ENCODE peak calls at places on chromosomes 2 and 18, in ten cellular contexts. R is NCI-H1092; B is GF-D8; F is activated T-cell treated with anti-CD3 and anti-CD28 coated beads, Interleukin-2, amount 50 U/mL, for 1 hour; X is hepatic stellate cell; N is A172; Y is H54; C is ovary; H is aorta; V is HS-5. W is an unnamed sample.

GRCh38 chr2:195388024-195388423 is 269.0 kb upstream of the SLC39A10 start:
- DNase-seq in R (no peak), B (no peak), F (no peak), X (no peak), N (no peak), Y (no peak), C (no peak), H (no peak), V (no peak), W (no peak)

GRCh38 chr2:50582164-50582563 is 449.8 kb downstream of the NRXN1 start:
- DNase-seq in R (peak; percentile 41), B (no peak), F (no peak), X (no peak), N (no peak), Y (no peak), C (no peak), H (no peak), V (no peak), W (no peak)

GRCh38 chr18:2971741-2972552 is 41.0 kb downstream of the LPIN2 start:
- DNase-seq in R (no peak), B (peak; percentile 61), F (peak; percentile 62), X (peak; percentile 38), N (no peak), Y (no peak), C (no peak), H (peak; percentile 82), V (no peak), W (no peak)

GRCh38 chr2:62871506-62871905 is 166.0 kb downstream of the EHBP1 start:
- DNase-seq in R (no peak), B (no peak), F (no peak), X (no peak), N (no peak), Y (no peak), C (no peak), H (no peak), V (no peak), W (no peak)

GRCh38 chr18:158128-159036 is at the start of gene USP14:
- DNase-seq in R (peak; percentile 88), B (peak; percentile 98), F (peak; percentile 95), X (peak; percentile 95), N (peak; percentile 94), Y (peak; percentile 94), C (peak; percentile 97), H (peak; percentile 98), V (peak; percentile 83), W (peak; percentile 95)

GRCh38 chr2:149363953-149364352 is 33.6 kb downstream of the LYPD6 start:
- DNase-seq in R (no peak), B (no peak), F (no peak), X (no peak), N (peak; percentile 25), Y (no peak), C (no peak), H (no peak), V (no peak), W (no peak)

GRCh38 chr18:63158012-63158631 is 161.4 kb downstream of the BCL2 start:
- DNase-seq in R (no peak), B (no peak), F (peak; percentile 36), X (no peak), N (no peak), Y (no peak), C (no peak), H (no peak), V (no peak), W (no peak)

GRCh38 chr2:69375494-69376353 is 11.3 kb downstream of the GFPT1 start:
- DNase-seq in R (no peak), B (no peak), F (no peak), X (no peak), N (peak; percentile 38), Y (no peak), C (no peak), H (no peak), V (no peak), W (no peak)

GRCh38 chr18:9914584-9915290 is 921 bp downstream of the VAPA start:
- DNase-seq in R (peak; percentile 8), B (peak; percentile 80), F (peak; percentile 81), X (peak; percentile 57), N (peak; percentile 68), Y (peak; percentile 55), C (peak; percentile 82), H (peak; percentile 80), V (no peak), W (peak; percentile 43)

GRCh38 chr2:54949431-54949830 is 100.8 kb downstream of the RTN4 start:
- DNase-seq in R (no peak), B (no peak), F (no peak), X (no peak), N (no peak), Y (no peak), C (no peak), H (no peak), V (no peak), W (no peak)

GRCh38 chr2:200741468-200742202 is 70.1 kb upstream of the BZW1 start:
- DNase-seq in R (no peak), B (no peak), F (no peak), X (no peak), N (no peak), Y (no peak), C (no peak), H (no peak), V (no peak), W (no peak)

GRCh38 chr18:51617167-51617566 is 419.7 kb upstream of the MEX3C start:
- DNase-seq in R (no peak), B (no peak), F (no peak), X (no peak), N (peak; percentile 38), Y (no peak), C (no peak), H (no peak), V (no peak), W (no peak)

GRCh38 chr18:48719988-48720654 is 181.3 kb downstream of the CTIF start:
- DNase-seq in R (no peak), B (no peak), F (no peak), X (peak; percentile 70), N (peak; percentile 47), Y (no peak), C (no peak), H (peak; percentile 62), V (no peak), W (no peak)

GRCh38 chr2:28463893-28464292 is 32.0 kb upstream of the PLB1 start:
- DNase-seq in R (no peak), B (peak; percentile 88), F (no peak), X (no peak), N (no peak), Y (no peak), C (no peak), H (no peak), V (no peak), W (no peak)

GRCh38 chr2:21372654-21373053 is 248.9 kb downstream of the TDRD15 start:
- DNase-seq in R (no peak), B (no peak), F (no peak), X (peak; percentile 17), N (peak; percentile 16), Y (peak; percentile 15), C (no peak), H (no peak), V (no peak), W (no peak)

GRCh38 chr18:58805482-58806187 is 59.0 kb upstream of the ZNF532 start:
- DNase-seq in R (peak; percentile 90), B (no peak), F (no peak), X (no peak), N (no peak), Y (no peak), C (no peak), H (no peak), V (no peak), W (no peak)

GRCh38 chr2:61597300-61598289 is 59.4 kb upstream of the XPO1 start:
- DNase-seq in R (no peak), B (no peak), F (no peak), X (no peak), N (no peak), Y (no peak), C (no peak), H (no peak), V (no peak), W (no peak)

GRCh38 chr18:76410660-76411417 is 84.2 kb downstream of the ZNF516 start:
- DNase-seq in R (no peak), B (peak; percentile 31), F (no peak), X (no peak), N (no peak), Y (no peak), C (no peak), H (no peak), V (no peak), W (no peak)

GRCh38 chr2:236862961-236863728 is 222.5 kb upstream of the COPS8 start:
- DNase-seq in R (no peak), B (no peak), F (no peak), X (no peak), N (no peak), Y (no peak), C (no peak), H (no peak), V (peak; percentile 90), W (no peak)

GRCh38 chr2:24875272-24875671 is 44.8 kb downstream of the ADCY3 start:
- DNase-seq in R (no peak), B (no peak), F (no peak), X (no peak), N (no peak), Y (no peak), C (no peak), H (no peak), V (no peak), W (no peak)

GRCh38 chr2:40202798-40203400 is 249.0 kb downstream of the SLC8A1 start:
- DNase-seq in R (no peak), B (no peak), F (no peak), X (no peak), N (no peak), Y (no peak), C (no peak), H (no peak), V (no peak), W (no peak)

GRCh38 chr18:51196811-51197660 is 445 bp downstream of the MEX3C start:
- DNase-seq in R (no peak), B (peak; percentile 30), F (no peak), X (peak; percentile 63), N (peak; percentile 21), Y (no peak), C (peak; percentile 69), H (peak; percentile 77), V (no peak), W (peak; percentile 29)

GRCh38 chr18:52150050-52150449 is 189.9 kb upstream of the DCC start:
- DNase-seq in R (no peak), B (no peak), F (no peak), X (no peak), N (no peak), Y (no peak), C (no peak), H (no peak), V (no peak), W (no peak)

GRCh38 chr2:39264733-39265132 is 21.0 kb upstream of the CDKL4 start:
- DNase-seq in R (no peak), B (no peak), F (no peak), X (no peak), N (no peak), Y (no peak), C (no peak), H (no peak), V (no peak), W (no peak)

GRCh38 chr2:65021709-65022108 is 32.5 kb downstream of the SLC1A4 start:
- DNase-seq in R (no peak), B (no peak), F (no peak), X (no peak), N (no peak), Y (no peak), C (no peak), H (no peak), V (no peak), W (no peak)

GRCh38 chr2:36371070-36371962 is 15.7 kb downstream of the CRIM1 start:
- DNase-seq in R (no peak), B (no peak), F (no peak), X (no peak), N (peak; percentile 71), Y (no peak), C (no peak), H (no peak), V (no peak), W (no peak)

GRCh38 chr2:232854082-232854481 is 16.0 kb upstream of the SNORC start:
- DNase-seq in R (no peak), B (no peak), F (no peak), X (no peak), N (peak; percentile 87), Y (no peak), C (no peak), H (no peak), V (no peak), W (no peak)

GRCh38 chr2:37768491-37768925 is 97.1 kb upstream of the CDC42EP3 start:
- DNase-seq in R (no peak), B (no peak), F (no peak), X (peak; percentile 77), N (peak; percentile 99), Y (peak; percentile 50), C (no peak), H (peak; percentile 65), V (peak; percentile 82), W (no peak)